ENCODE peak calls at places on chromosomes 13 and 19, in nine cellular contexts. T is GM23248; A is EH; X is EL; P is WERI-Rb-1; I is stimulated activated CD4-positive, alpha-beta T cell treated with anti-CD3 and anti-CD28 coated beads, Interleukin-15, amount 100 ng/mL, for 1 hour; Q is NCI-H510A; J is epithelial cell of esophagus; K is uterus. N is an unnamed sample.

GRCh38 chr19:18020212-18021067 is 12.5 kb downstream of the ARRDC2 start:
- DNase-seq in T (peak), A (peak), X (peak), P (no peak), I (no peak), Q (no peak), J (no peak), K (peak), N (peak)

GRCh38 chr13:113768018-113768905 is 9.2 kb downstream of the TMEM255B start:
- DNase-seq in T (no peak), A (no peak), X (no peak), P (no peak), I (no peak), Q (no peak), J (no peak), K (no peak), N (no peak)

GRCh38 chr13:113302940-113303339 is 5.9 kb downstream of the LAMP1 start:
- DNase-seq in T (no peak), A (no peak), X (no peak), P (no peak), I (no peak), Q (no peak), J (no peak), K (no peak), N (no peak)

GRCh38 chr19:3982701-3983541 is 2.3 kb downstream of the EEF2 start:
- DNase-seq in T (peak), A (peak), X (peak), P (no peak), I (no peak), Q (no peak), J (peak), K (no peak), N (peak)

GRCh38 chr19:50718255-50719118 is 1.1 kb downstream of the SHANK1 start:
- DNase-seq in T (peak), A (peak), X (no peak), P (no peak), I (no peak), Q (no peak), J (no peak), K (no peak), N (no peak)

GRCh38 chr13:113969973-113970611 is 3.8 kb downstream of the C13orf46 start:
- DNase-seq in T (no peak), A (no peak), X (no peak), P (no peak), I (no peak), Q (no peak), J (peak), K (no peak), N (peak)

GRCh38 chr13:107808388-107808787 is 406.9 kb downstream of the LIG4 start:
- DNase-seq in T (peak), A (no peak), X (no peak), P (no peak), I (no peak), Q (no peak), J (no peak), K (no peak), N (no peak)

GRCh38 chr13:32811297-32811800 is 204.9 kb upstream of the KL start:
- DNase-seq in T (peak), A (peak), X (peak), P (no peak), I (no peak), Q (no peak), J (peak), K (no peak), N (no peak)

GRCh38 chr19:58559275-58560006 is 1.0 kb upstream of the UBE2M start:
- DNase-seq in T (peak), A (peak), X (peak), P (peak), I (no peak), Q (no peak), J (peak), K (peak), N (peak)

GRCh38 chr19:29118384-29118783 is 94.6 kb downstream of the UQCRFS1 start:
- DNase-seq in T (no peak), A (no peak), X (no peak), P (no peak), I (no peak), Q (no peak), J (no peak), K (no peak), N (no peak)

GRCh38 chr19:15252398-15253018 is 20.3 kb upstream of the EPHX3 start:
- DNase-seq in T (peak), A (peak), X (peak), P (peak), I (no peak), Q (no peak), J (peak), K (no peak), N (peak)

GRCh38 chr19:294819-295686 is 3.9 kb upstream of the PLPP2 start:
- DNase-seq in T (peak), A (peak), X (no peak), P (peak), I (no peak), Q (no peak), J (peak), K (peak), N (peak)

GRCh38 chr13:36850790-36851438 is 31.9 kb downstream of the RFXAP start:
- DNase-seq in T (peak), A (peak), X (peak), P (peak), I (no peak), Q (no peak), J (peak), K (no peak), N (peak)

GRCh38 chr13:108948269-108948671 is 318.9 kb downstream of the MYO16 start:
- DNase-seq in T (peak), A (no peak), X (no peak), P (no peak), I (no peak), Q (peak), J (peak), K (no peak), N (peak)

GRCh38 chr19:48873476-48874308 is 1.5 kb downstream of the PPP1R15A start:
- DNase-seq in T (peak), A (no peak), X (no peak), P (no peak), I (no peak), Q (no peak), J (no peak), K (peak), N (no peak)

GRCh38 chr13:66014757-66015156 is 1215.4 kb downstream of the PCDH9 start:
- DNase-seq in T (no peak), A (peak), X (peak), P (no peak), I (no peak), Q (no peak), J (no peak), K (no peak), N (no peak)

GRCh38 chr19:4556574-4557185 is 2.8 kb downstream of the SEMA6B start:
- DNase-seq in T (peak), A (peak), X (peak), P (peak), I (no peak), Q (no peak), J (peak), K (no peak), N (peak)

GRCh38 chr13:43356566-43356965 is 333.2 kb downstream of the DNAJC15 start:
- DNase-seq in T (peak), A (no peak), X (no peak), P (no peak), I (no peak), Q (no peak), J (peak), K (no peak), N (peak)

GRCh38 chr19:50477751-50478515 is 1.3 kb upstream of the GARIN5A start:
- DNase-seq in T (no peak), A (no peak), X (no peak), P (no peak), I (no peak), Q (no peak), J (no peak), K (no peak), N (no peak)

GRCh38 chr19:8794823-8795222 is 37.3 kb downstream of the ZNF558 start:
- DNase-seq in T (no peak), A (no peak), X (no peak), P (no peak), I (no peak), Q (no peak), J (no peak), K (no peak), N (no peak)

GRCh38 chr19:11984986-11985385 is 20.1 kb downstream of the ZNF763 start:
- DNase-seq in T (no peak), A (no peak), X (no peak), P (peak), I (no peak), Q (no peak), J (no peak), K (no peak), N (no peak)

GRCh38 chr13:110109910-110110309 is 197.0 kb downstream of the COL4A1 start:
- DNase-seq in T (peak), A (peak), X (peak), P (peak), I (no peak), Q (no peak), J (peak), K (peak), N (peak)

GRCh38 chr13:43963726-43964125 is 84.0 kb downstream of the LACC1 start:
- DNase-seq in T (no peak), A (peak), X (no peak), P (no peak), I (no peak), Q (no peak), J (no peak), K (no peak), N (peak)

GRCh38 chr13:75135325-75135825 is 346.6 kb downstream of the TBC1D4 start:
- DNase-seq in T (peak), A (peak), X (peak), P (no peak), I (no peak), Q (no peak), J (peak), K (no peak), N (peak)

GRCh38 chr13:101341464-101341863 is 74.8 kb downstream of the NALCN start:
- DNase-seq in T (peak), A (peak), X (peak), P (no peak), I (no peak), Q (no peak), J (no peak), K (no peak), N (no peak)

GRCh38 chr19:6065685-6066365 is 44.5 kb downstream of the RFX2 start:
- DNase-seq in T (peak), A (peak), X (no peak), P (no peak), I (peak), Q (peak), J (peak), K (peak), N (no peak)

GRCh38 chr13:60398438-60398891 is 1.4 kb downstream of the TDRD3 start:
- DNase-seq in T (peak), A (no peak), X (no peak), P (no peak), I (no peak), Q (no peak), J (no peak), K (no peak), N (no peak)

GRCh38 chr19:18401580-18402112 is 4.2 kb upstream of the LRRC25 start:
- DNase-seq in T (peak), A (peak), X (peak), P (no peak), I (no peak), Q (no peak), J (peak), K (no peak), N (peak)

GRCh38 chr19:13906525-13906904 is 514 bp downstream of the CC2D1A start:
- DNase-seq in T (peak), A (no peak), X (peak), P (peak), I (no peak), Q (no peak), J (peak), K (no peak), N (peak)

GRCh38 chr13:110106726-110107125 is 200.2 kb downstream of the COL4A1 start:
- DNase-seq in T (peak), A (peak), X (no peak), P (no peak), I (no peak), Q (no peak), J (no peak), K (peak), N (no peak)

GRCh38 chr13:52104624-52105023 is 24.2 kb downstream of the NEK5 start:
- DNase-seq in T (peak), A (no peak), X (no peak), P (no peak), I (no peak), Q (no peak), J (peak), K (no peak), N (peak)

N was measured in MCF 10A.